ENCODE peak calls at places on chromosomes 4 and X, in eight cellular contexts. One of them, this sample, is unnamed.

GRCh38 chr4:134567461-134567860 is 365.9 kb upstream of the PABPC4L start:
- DNase-seq in IMR-90: no peak
- DNase-seq in Calu3: no peak
- DNase-seq in GM12878: no peak
- DNase-seq in B cell: no peak
- DNase-seq in GM06990: no peak
- DNase-seq in A673: no peak
- DNase-seq in fibroblast of lung: no peak
- DNase-seq in this sample: no peak

GRCh38 chr4:24527371-24527770 is 57.0 kb downstream of the DHX15 start:
- DNase-seq in IMR-90: peak; percentile 60
- DNase-seq in Calu3: no peak
- DNase-seq in GM12878: no peak
- DNase-seq in B cell: no peak
- DNase-seq in GM06990: no peak
- DNase-seq in A673: no peak
- DNase-seq in fibroblast of lung: no peak
- DNase-seq in this sample: no peak

GRCh38 chr4:158581161-158581560 is 59.5 kb downstream of the RXFP1 start:
- DNase-seq in IMR-90: peak; percentile 41
- DNase-seq in Calu3: no peak
- DNase-seq in GM12878: no peak
- DNase-seq in B cell: no peak
- DNase-seq in GM06990: no peak
- DNase-seq in A673: no peak
- DNase-seq in fibroblast of lung: peak; percentile 41
- DNase-seq in this sample: no peak

GRCh38 chr4:86600007-86600653 is 6.0 kb downstream of the PTPN13 start:
- DNase-seq in IMR-90: no peak
- DNase-seq in Calu3: no peak
- DNase-seq in GM12878: no peak
- DNase-seq in B cell: no peak
- DNase-seq in GM06990: no peak
- DNase-seq in A673: no peak
- DNase-seq in fibroblast of lung: no peak
- DNase-seq in this sample: no peak

GRCh38 chr4:183905593-183906485 is 732 bp downstream of the STOX2 start:
- DNase-seq in IMR-90: peak; percentile 37
- DNase-seq in Calu3: peak; percentile 22
- DNase-seq in GM12878: no peak
- DNase-seq in B cell: peak; percentile 43
- DNase-seq in GM06990: peak; percentile 24
- DNase-seq in A673: peak; percentile 41
- DNase-seq in fibroblast of lung: peak; percentile 47
- DNase-seq in this sample: peak; percentile 56

GRCh38 chrX:65690057-65690855 is 22.8 kb downstream of the MSN start:
- DNase-seq in IMR-90: peak; percentile 78
- DNase-seq in Calu3: no peak
- DNase-seq in GM12878: no peak
- DNase-seq in B cell: no peak
- DNase-seq in GM06990: no peak
- DNase-seq in A673: no peak
- DNase-seq in fibroblast of lung: peak; percentile 53
- DNase-seq in this sample: no peak

GRCh38 chr4:81459233-81459632 is 12.5 kb downstream of the RASGEF1B start:
- DNase-seq in IMR-90: no peak
- DNase-seq in Calu3: no peak
- DNase-seq in GM12878: no peak
- DNase-seq in B cell: no peak
- DNase-seq in GM06990: no peak
- DNase-seq in A673: no peak
- DNase-seq in fibroblast of lung: no peak
- DNase-seq in this sample: no peak

GRCh38 chrX:103362504-103362903 is 6.2 kb downstream of the TCEAL9 start:
- DNase-seq in IMR-90: peak; percentile 57
- DNase-seq in Calu3: no peak
- DNase-seq in GM12878: no peak
- DNase-seq in B cell: no peak
- DNase-seq in GM06990: no peak
- DNase-seq in A673: no peak
- DNase-seq in fibroblast of lung: peak; percentile 49
- DNase-seq in this sample: no peak

GRCh38 chr4:114334808-114335739 is 263.5 kb upstream of the UGT8 start:
- DNase-seq in IMR-90: no peak
- DNase-seq in Calu3: no peak
- DNase-seq in GM12878: no peak
- DNase-seq in B cell: no peak
- DNase-seq in GM06990: no peak
- DNase-seq in A673: peak; percentile 79
- DNase-seq in fibroblast of lung: no peak
- DNase-seq in this sample: no peak

GRCh38 chr4:68391451-68391850 is 41.6 kb upstream of the YTHDC1 start:
- DNase-seq in IMR-90: no peak
- DNase-seq in Calu3: no peak
- DNase-seq in GM12878: no peak
- DNase-seq in B cell: no peak
- DNase-seq in GM06990: no peak
- DNase-seq in A673: no peak
- DNase-seq in fibroblast of lung: no peak
- DNase-seq in this sample: no peak

GRCh38 chr4:95643627-95644026 is 94.9 kb upstream of the UNC5C start:
- DNase-seq in IMR-90: no peak
- DNase-seq in Calu3: no peak
- DNase-seq in GM12878: no peak
- DNase-seq in B cell: no peak
- DNase-seq in GM06990: no peak
- DNase-seq in A673: no peak
- DNase-seq in fibroblast of lung: no peak
- DNase-seq in this sample: no peak

GRCh38 chr4:61246003-61246402 is 45.9 kb downstream of the ADGRL3 start:
- DNase-seq in IMR-90: no peak
- DNase-seq in Calu3: no peak
- DNase-seq in GM12878: no peak
- DNase-seq in B cell: no peak
- DNase-seq in GM06990: no peak
- DNase-seq in A673: no peak
- DNase-seq in fibroblast of lung: peak; percentile 63
- DNase-seq in this sample: no peak

GRCh38 chrX:2902841-2903240 is 26.3 kb downstream of the ARSD start:
- DNase-seq in IMR-90: no peak
- DNase-seq in Calu3: no peak
- DNase-seq in GM12878: no peak
- DNase-seq in B cell: no peak
- DNase-seq in GM06990: no peak
- DNase-seq in A673: no peak
- DNase-seq in fibroblast of lung: no peak
- DNase-seq in this sample: no peak

DNA sequence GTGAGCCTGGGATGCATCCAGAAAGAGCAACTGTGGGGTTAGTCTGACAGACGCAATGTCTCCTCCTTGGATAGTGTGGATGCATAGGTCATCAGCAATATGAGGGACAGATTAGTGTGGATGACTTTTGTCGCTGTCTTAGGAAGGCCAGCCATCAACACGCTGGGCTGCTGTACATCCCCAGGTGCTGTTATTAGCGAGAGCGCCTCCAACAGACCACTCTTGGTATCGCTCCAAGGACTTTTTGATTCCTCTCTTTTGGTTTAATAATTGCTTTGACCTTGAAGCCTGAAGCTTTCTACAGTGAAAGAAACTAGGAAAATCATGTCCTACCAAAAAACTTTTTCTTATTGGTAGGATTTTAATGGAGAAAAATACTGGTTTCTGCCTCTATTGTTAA is 76.7 kb downstream of the TMEM131L start:
- DNase-seq in IMR-90: no peak
- DNase-seq in Calu3: no peak
- DNase-seq in GM12878: no peak
- DNase-seq in B cell: no peak
- DNase-seq in GM06990: no peak
- DNase-seq in A673: no peak
- DNase-seq in fibroblast of lung: no peak
- DNase-seq in this sample: no peak
- TF ChIP-seq CTCF in IMR-90: no peak
- TF ChIP-seq CTCF in Calu3: no peak
- TF ChIP-seq CTCF in GM12878: peak; percentile 21
- TF ChIP-seq CTCF in B cell: peak; percentile 55
- TF ChIP-seq CTCF in GM06990: peak; percentile 53
- TF ChIP-seq CTCF in A673: peak; percentile 47
- TF ChIP-seq CTCF in fibroblast of lung: no peak
- TF ChIP-seq CTCF in this sample: no peak

GRCh38 chrX:110514498-110514897 is 155.8 kb downstream of the RTL9 start:
- DNase-seq in IMR-90: no peak
- DNase-seq in Calu3: no peak
- DNase-seq in GM12878: no peak
- DNase-seq in B cell: no peak
- DNase-seq in GM06990: no peak
- DNase-seq in A673: no peak
- DNase-seq in fibroblast of lung: no peak
- DNase-seq in this sample: no peak
- TF ChIP-seq CTCF in IMR-90: no peak
- TF ChIP-seq CTCF in Calu3: no peak
- TF ChIP-seq CTCF in GM12878: no peak
- TF ChIP-seq CTCF in B cell: no peak
- TF ChIP-seq CTCF in GM06990: no peak
- TF ChIP-seq CTCF in A673: no peak
- TF ChIP-seq CTCF in fibroblast of lung: no peak
- TF ChIP-seq CTCF in this sample: no peak

GRCh38 chr4:186727977-186728519 is 4.4 kb upstream of the FAT1 start:
- DNase-seq in IMR-90: no peak
- DNase-seq in Calu3: peak; percentile 55
- DNase-seq in GM12878: no peak
- DNase-seq in B cell: no peak
- DNase-seq in GM06990: no peak
- DNase-seq in A673: peak; percentile 31
- DNase-seq in fibroblast of lung: peak; percentile 56
- DNase-seq in this sample: no peak

GRCh38 chr4:186725422-186726149 is 1.9 kb upstream of the FAT1 start:
- DNase-seq in IMR-90: peak; percentile 88
- DNase-seq in Calu3: peak; percentile 83
- DNase-seq in GM12878: no peak
- DNase-seq in B cell: peak; percentile 35
- DNase-seq in GM06990: no peak
- DNase-seq in A673: peak; percentile 89
- DNase-seq in fibroblast of lung: peak; percentile 91
- DNase-seq in this sample: peak; percentile 34

GRCh38 chr4:186727149-186727976 is 3.7 kb upstream of the FAT1 start:
- DNase-seq in IMR-90: peak; percentile 47
- DNase-seq in Calu3: no peak
- DNase-seq in GM12878: no peak
- DNase-seq in B cell: no peak
- DNase-seq in GM06990: no peak
- DNase-seq in A673: no peak
- DNase-seq in fibroblast of lung: no peak
- DNase-seq in this sample: no peak

GRCh38 chr4:186726150-186726439 is 2.4 kb upstream of the FAT1 start:
- DNase-seq in IMR-90: no peak
- DNase-seq in Calu3: no peak
- DNase-seq in GM12878: no peak
- DNase-seq in B cell: no peak
- DNase-seq in GM06990: no peak
- DNase-seq in A673: no peak
- DNase-seq in fibroblast of lung: no peak
- DNase-seq in this sample: peak; percentile 24

DNA sequence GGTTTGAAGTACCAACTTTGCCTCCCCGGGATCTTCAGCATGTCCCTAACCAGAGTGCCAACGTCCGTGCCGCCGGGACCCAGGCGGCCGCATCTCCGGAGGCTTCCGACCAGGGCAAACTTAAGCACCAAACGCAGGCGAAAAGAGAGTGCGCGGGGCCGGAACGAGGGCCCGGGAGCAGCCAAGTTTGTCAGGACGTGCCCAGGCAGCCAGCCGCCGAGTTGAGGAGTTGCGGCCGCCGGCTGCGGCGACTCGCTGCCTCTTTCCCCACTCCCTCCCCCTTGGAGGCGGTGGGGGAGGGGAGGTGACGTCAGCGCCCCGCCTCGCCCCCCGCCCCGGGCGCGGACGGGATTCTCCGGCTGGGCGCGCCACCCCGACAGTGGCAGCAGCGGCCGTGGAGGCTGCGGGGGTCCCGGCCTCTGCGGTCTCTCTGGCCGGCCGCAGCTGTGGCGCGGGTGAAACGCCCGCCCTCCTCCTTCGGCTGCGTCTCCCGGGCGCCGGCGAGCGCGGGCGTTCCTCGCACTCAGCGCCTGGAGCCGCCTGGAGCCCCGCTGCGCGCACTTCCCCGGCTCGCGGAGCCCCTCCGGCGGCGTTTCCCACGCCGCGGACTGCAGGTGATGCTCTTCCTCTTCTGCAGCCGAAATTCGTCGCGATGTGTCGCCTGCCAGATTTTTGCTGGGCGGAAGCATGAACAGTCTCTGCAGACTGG is 2.9 kb upstream of the FAT1 start:
- DNase-seq in IMR-90: peak; percentile 80
- DNase-seq in Calu3: peak; percentile 85
- DNase-seq in GM12878: no peak
- DNase-seq in B cell: peak; percentile 27
- DNase-seq in GM06990: no peak
- DNase-seq in A673: peak; percentile 80
- DNase-seq in fibroblast of lung: peak; percentile 79
- DNase-seq in this sample: peak; percentile 31
- TF ChIP-seq CTCF in IMR-90: peak; percentile 29
- TF ChIP-seq CTCF in Calu3: no peak
- TF ChIP-seq CTCF in GM12878: no peak
- TF ChIP-seq CTCF in B cell: no peak
- TF ChIP-seq CTCF in GM06990: no peak
- TF ChIP-seq CTCF in A673: peak; percentile 36
- TF ChIP-seq CTCF in fibroblast of lung: no peak
- TF ChIP-seq CTCF in this sample: no peak

DNA sequence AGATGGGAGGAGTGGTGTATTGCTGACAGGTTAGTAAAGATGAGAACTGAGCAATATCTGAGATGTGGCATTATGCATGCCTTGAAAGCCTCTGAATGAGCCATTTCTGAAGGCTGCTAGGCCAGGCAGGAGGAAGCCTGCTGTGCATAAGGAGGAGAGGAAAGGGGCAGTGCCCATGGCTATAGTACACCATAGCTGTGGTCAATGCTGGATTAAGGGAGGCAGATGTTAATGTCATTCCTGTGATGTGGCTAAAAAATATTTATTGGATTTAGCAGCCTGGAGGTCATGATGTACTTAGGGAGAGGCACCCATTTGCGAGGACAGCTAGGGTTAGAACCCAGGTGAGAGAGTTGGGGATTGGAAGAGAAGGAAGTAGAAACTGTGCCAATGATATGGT is 130.0 kb upstream of the LNX1 start:
- DNase-seq in IMR-90: no peak
- DNase-seq in Calu3: no peak
- DNase-seq in GM12878: no peak
- DNase-seq in B cell: no peak
- DNase-seq in GM06990: no peak
- DNase-seq in A673: no peak
- DNase-seq in fibroblast of lung: no peak
- DNase-seq in this sample: no peak
- TF ChIP-seq CTCF in IMR-90: no peak
- TF ChIP-seq CTCF in Calu3: no peak
- TF ChIP-seq CTCF in GM12878: no peak
- TF ChIP-seq CTCF in B cell: no peak
- TF ChIP-seq CTCF in GM06990: no peak
- TF ChIP-seq CTCF in A673: no peak
- TF ChIP-seq CTCF in fibroblast of lung: no peak
- TF ChIP-seq CTCF in this sample: no peak